ENCODE peak calls at places on chromosomes 4 and X, in four cellular contexts. B, Q, K and X are unnamed samples.

GRCh38 chrX:23803931-23804381 is 21.0 kb downstream of the SAT1 start:
- DNase-seq in B (no peak), Q (no peak), K (no peak), X (peak; percentile 41)

GRCh38 chr4:155405059-155405458 is 28.3 kb upstream of the MAP9 start:
- DNase-seq in B (no peak), Q (no peak), K (no peak), X (peak; percentile 11)

GRCh38 chr4:115090483-115091075 is 22.8 kb downstream of the NDST4 start:
- DNase-seq in B (no peak), Q (no peak), K (peak; percentile 9), X (peak; percentile 28)

GRCh38 chr4:121484633-121485032 is 103.8 kb upstream of the QRFPR start:
- DNase-seq in B (peak; percentile 30), Q (no peak), K (no peak), X (peak; percentile 72)

GRCh38 chrX:68718443-68718820 is 71.0 kb downstream of the STARD8 start:
- DNase-seq in B (no peak), Q (no peak), K (no peak), X (no peak)

GRCh38 chr4:128979934-128980333 is 113.4 kb downstream of the SCLT1 start:
- DNase-seq in B (no peak), Q (no peak), K (no peak), X (peak; percentile 86)

GRCh38 chr4:29046716-29047115 is 1673.5 kb upstream of the PCDH7 start:
- DNase-seq in B (no peak), Q (no peak), K (no peak), X (peak; percentile 60)

GRCh38 chr4:78155616-78156105 is 98.5 kb downstream of the FRAS1 start:
- DNase-seq in B (no peak), Q (no peak), K (no peak), X (peak; percentile 57)

GRCh38 chrX:42490111-42490510 is 287.9 kb downstream of the PPP1R2C start:
- DNase-seq in B (no peak), Q (no peak), K (no peak), X (no peak)

GRCh38 chr4:73742776-73743175 is 2.4 kb downstream of the CXCL8 start:
- DNase-seq in B (no peak), Q (no peak), K (no peak), X (no peak)

GRCh38 chr4:5204781-5205180 is 153.5 kb downstream of the STK32B start:
- DNase-seq in B (no peak), Q (no peak), K (no peak), X (peak; percentile 49)